ENCODE peak calls at places on chromosomes 2 and 18, in five cellular contexts. One of them, this sample, is unnamed.

GRCh38 chr2:203909192-203909945 is 27.2 kb upstream of the ICOS start:
- DNase-seq in activated CD4-positive, alpha-beta T cell treated with anti-CD3 and anti-CD28 coated beads, Interleukin-2, amount 10 ng/mL, durations not matched to agents 7 days and 5 days: peak
- DNase-seq in T-helper 2 cell: no peak
- DNase-seq in GM18507: no peak
- DNase-seq in CD8-positive, alpha-beta memory T cell: peak
- DNase-seq in this sample: peak

GRCh38 chr2:25251032-25251460 is 82.7 kb upstream of the POMC start:
- DNase-seq in activated CD4-positive, alpha-beta T cell treated with anti-CD3 and anti-CD28 coated beads, Interleukin-2, amount 10 ng/mL, durations not matched to agents 7 days and 5 days: peak
- DNase-seq in T-helper 2 cell: no peak
- DNase-seq in GM18507: no peak
- DNase-seq in CD8-positive, alpha-beta memory T cell: peak
- DNase-seq in this sample: no peak

GRCh38 chr18:76379226-76380126 is 115.6 kb downstream of the ZNF516 start:
- DNase-seq in activated CD4-positive, alpha-beta T cell treated with anti-CD3 and anti-CD28 coated beads, Interleukin-2, amount 10 ng/mL, durations not matched to agents 7 days and 5 days: no peak
- DNase-seq in T-helper 2 cell: no peak
- DNase-seq in GM18507: no peak
- DNase-seq in CD8-positive, alpha-beta memory T cell: no peak
- DNase-seq in this sample: no peak

GRCh38 chr2:31318360-31319336 is 84.7 kb downstream of the EHD3 start:
- DNase-seq in activated CD4-positive, alpha-beta T cell treated with anti-CD3 and anti-CD28 coated beads, Interleukin-2, amount 10 ng/mL, durations not matched to agents 7 days and 5 days: peak
- DNase-seq in T-helper 2 cell: no peak
- DNase-seq in GM18507: peak
- DNase-seq in CD8-positive, alpha-beta memory T cell: no peak
- DNase-seq in this sample: no peak

GRCh38 chr18:25039781-25040180 is 312.2 kb downstream of the ZNF521 start:
- DNase-seq in activated CD4-positive, alpha-beta T cell treated with anti-CD3 and anti-CD28 coated beads, Interleukin-2, amount 10 ng/mL, durations not matched to agents 7 days and 5 days: no peak
- DNase-seq in T-helper 2 cell: no peak
- DNase-seq in GM18507: no peak
- DNase-seq in CD8-positive, alpha-beta memory T cell: no peak
- DNase-seq in this sample: no peak

GRCh38 chr2:10658041-10658913 is 31.5 kb downstream of the NOL10 start:
- DNase-seq in activated CD4-positive, alpha-beta T cell treated with anti-CD3 and anti-CD28 coated beads, Interleukin-2, amount 10 ng/mL, durations not matched to agents 7 days and 5 days: no peak
- DNase-seq in T-helper 2 cell: no peak
- DNase-seq in GM18507: no peak
- DNase-seq in CD8-positive, alpha-beta memory T cell: no peak
- DNase-seq in this sample: no peak

GRCh38 chr2:70475266-70475665 is 78.4 kb downstream of the TGFA start:
- DNase-seq in activated CD4-positive, alpha-beta T cell treated with anti-CD3 and anti-CD28 coated beads, Interleukin-2, amount 10 ng/mL, durations not matched to agents 7 days and 5 days: no peak
- DNase-seq in T-helper 2 cell: no peak
- DNase-seq in GM18507: no peak
- DNase-seq in CD8-positive, alpha-beta memory T cell: peak
- DNase-seq in this sample: no peak

GRCh38 chr2:107412981-107413380 is 413.7 kb upstream of the RGPD4 start:
- DNase-seq in activated CD4-positive, alpha-beta T cell treated with anti-CD3 and anti-CD28 coated beads, Interleukin-2, amount 10 ng/mL, durations not matched to agents 7 days and 5 days: no peak
- DNase-seq in T-helper 2 cell: no peak
- DNase-seq in GM18507: no peak
- DNase-seq in CD8-positive, alpha-beta memory T cell: no peak
- DNase-seq in this sample: no peak

GRCh38 chr2:72973566-72974435 is 56.5 kb downstream of the EMX1 start:
- DNase-seq in activated CD4-positive, alpha-beta T cell treated with anti-CD3 and anti-CD28 coated beads, Interleukin-2, amount 10 ng/mL, durations not matched to agents 7 days and 5 days: peak
- DNase-seq in T-helper 2 cell: no peak
- DNase-seq in GM18507: peak
- DNase-seq in CD8-positive, alpha-beta memory T cell: peak
- DNase-seq in this sample: no peak

GRCh38 chr2:180823546-180824141 is 156.8 kb upstream of the UBE2E3 start:
- DNase-seq in activated CD4-positive, alpha-beta T cell treated with anti-CD3 and anti-CD28 coated beads, Interleukin-2, amount 10 ng/mL, durations not matched to agents 7 days and 5 days: no peak
- DNase-seq in T-helper 2 cell: no peak
- DNase-seq in GM18507: no peak
- DNase-seq in CD8-positive, alpha-beta memory T cell: no peak
- DNase-seq in this sample: no peak

GRCh38 chr18:837922-838321 is 25.9 kb upstream of the YES1 start:
- DNase-seq in activated CD4-positive, alpha-beta T cell treated with anti-CD3 and anti-CD28 coated beads, Interleukin-2, amount 10 ng/mL, durations not matched to agents 7 days and 5 days: no peak
- DNase-seq in T-helper 2 cell: no peak
- DNase-seq in GM18507: no peak
- DNase-seq in CD8-positive, alpha-beta memory T cell: no peak
- DNase-seq in this sample: no peak

GRCh38 chr18:59662008-59662701 is 35.1 kb downstream of the CCBE1 start:
- DNase-seq in activated CD4-positive, alpha-beta T cell treated with anti-CD3 and anti-CD28 coated beads, Interleukin-2, amount 10 ng/mL, durations not matched to agents 7 days and 5 days: no peak
- DNase-seq in T-helper 2 cell: no peak
- DNase-seq in GM18507: no peak
- DNase-seq in CD8-positive, alpha-beta memory T cell: no peak
- DNase-seq in this sample: no peak

GRCh38 chr2:107418713-107419112 is 408.0 kb upstream of the RGPD4 start:
- DNase-seq in activated CD4-positive, alpha-beta T cell treated with anti-CD3 and anti-CD28 coated beads, Interleukin-2, amount 10 ng/mL, durations not matched to agents 7 days and 5 days: no peak
- DNase-seq in T-helper 2 cell: no peak
- DNase-seq in GM18507: no peak
- DNase-seq in CD8-positive, alpha-beta memory T cell: no peak
- DNase-seq in this sample: no peak

GRCh38 chr18:46133534-46133933 is 29.3 kb downstream of the HAUS1 start:
- DNase-seq in activated CD4-positive, alpha-beta T cell treated with anti-CD3 and anti-CD28 coated beads, Interleukin-2, amount 10 ng/mL, durations not matched to agents 7 days and 5 days: no peak
- DNase-seq in T-helper 2 cell: no peak
- DNase-seq in GM18507: no peak
- DNase-seq in CD8-positive, alpha-beta memory T cell: no peak
- DNase-seq in this sample: no peak

GRCh38 chr18:62106271-62106670 is 80.6 kb downstream of the PIGN start:
- DNase-seq in activated CD4-positive, alpha-beta T cell treated with anti-CD3 and anti-CD28 coated beads, Interleukin-2, amount 10 ng/mL, durations not matched to agents 7 days and 5 days: no peak
- DNase-seq in T-helper 2 cell: no peak
- DNase-seq in GM18507: no peak
- DNase-seq in CD8-positive, alpha-beta memory T cell: no peak
- DNase-seq in this sample: no peak

GRCh38 chr2:104860141-104860790 is 6.4 kb downstream of the POU3F3 start:
- DNase-seq in activated CD4-positive, alpha-beta T cell treated with anti-CD3 and anti-CD28 coated beads, Interleukin-2, amount 10 ng/mL, durations not matched to agents 7 days and 5 days: no peak
- DNase-seq in T-helper 2 cell: no peak
- DNase-seq in GM18507: no peak
- DNase-seq in CD8-positive, alpha-beta memory T cell: no peak
- DNase-seq in this sample: no peak

GRCh38 chr2:12303181-12304030 is 413.3 kb upstream of the TRIB2 start:
- DNase-seq in activated CD4-positive, alpha-beta T cell treated with anti-CD3 and anti-CD28 coated beads, Interleukin-2, amount 10 ng/mL, durations not matched to agents 7 days and 5 days: peak
- DNase-seq in T-helper 2 cell: no peak
- DNase-seq in GM18507: no peak
- DNase-seq in CD8-positive, alpha-beta memory T cell: peak
- DNase-seq in this sample: no peak

GRCh38 chr2:164145093-164145987 is 409.5 kb upstream of the FIGN start:
- DNase-seq in activated CD4-positive, alpha-beta T cell treated with anti-CD3 and anti-CD28 coated beads, Interleukin-2, amount 10 ng/mL, durations not matched to agents 7 days and 5 days: no peak
- DNase-seq in T-helper 2 cell: no peak
- DNase-seq in GM18507: no peak
- DNase-seq in CD8-positive, alpha-beta memory T cell: no peak
- DNase-seq in this sample: no peak

GRCh38 chr2:102034683-102035606 is 43.2 kb downstream of the IL1R2 start:
- DNase-seq in activated CD4-positive, alpha-beta T cell treated with anti-CD3 and anti-CD28 coated beads, Interleukin-2, amount 10 ng/mL, durations not matched to agents 7 days and 5 days: no peak
- DNase-seq in T-helper 2 cell: no peak
- DNase-seq in GM18507: no peak
- DNase-seq in CD8-positive, alpha-beta memory T cell: no peak
- DNase-seq in this sample: no peak

GRCh38 chr2:161004379-161004778 is 155.8 kb upstream of the TANK start:
- DNase-seq in activated CD4-positive, alpha-beta T cell treated with anti-CD3 and anti-CD28 coated beads, Interleukin-2, amount 10 ng/mL, durations not matched to agents 7 days and 5 days: no peak
- DNase-seq in T-helper 2 cell: no peak
- DNase-seq in GM18507: no peak
- DNase-seq in CD8-positive, alpha-beta memory T cell: no peak
- DNase-seq in this sample: no peak

GRCh38 chr2:8605350-8606065 is 76.3 kb upstream of the ID2 start:
- DNase-seq in activated CD4-positive, alpha-beta T cell treated with anti-CD3 and anti-CD28 coated beads, Interleukin-2, amount 10 ng/mL, durations not matched to agents 7 days and 5 days: no peak
- DNase-seq in T-helper 2 cell: no peak
- DNase-seq in GM18507: no peak
- DNase-seq in CD8-positive, alpha-beta memory T cell: no peak
- DNase-seq in this sample: no peak

GRCh38 chr2:168323456-168324058 is 76.2 kb upstream of the STK39 start:
- DNase-seq in activated CD4-positive, alpha-beta T cell treated with anti-CD3 and anti-CD28 coated beads, Interleukin-2, amount 10 ng/mL, durations not matched to agents 7 days and 5 days: no peak
- DNase-seq in T-helper 2 cell: no peak
- DNase-seq in GM18507: no peak
- DNase-seq in CD8-positive, alpha-beta memory T cell: no peak
- DNase-seq in this sample: no peak

GRCh38 chr2:120988051-120988707 is 252.5 kb downstream of the GLI2 start:
- DNase-seq in activated CD4-positive, alpha-beta T cell treated with anti-CD3 and anti-CD28 coated beads, Interleukin-2, amount 10 ng/mL, durations not matched to agents 7 days and 5 days: no peak
- DNase-seq in T-helper 2 cell: no peak
- DNase-seq in GM18507: no peak
- DNase-seq in CD8-positive, alpha-beta memory T cell: no peak
- DNase-seq in this sample: no peak

GRCh38 chr2:143501245-143501644 is 372.0 kb downstream of the ARHGAP15 start:
- DNase-seq in activated CD4-positive, alpha-beta T cell treated with anti-CD3 and anti-CD28 coated beads, Interleukin-2, amount 10 ng/mL, durations not matched to agents 7 days and 5 days: no peak
- DNase-seq in T-helper 2 cell: no peak
- DNase-seq in GM18507: no peak
- DNase-seq in CD8-positive, alpha-beta memory T cell: no peak
- DNase-seq in this sample: no peak

GRCh38 chr2:51297488-51297887 is 265.6 kb upstream of the NRXN1 start:
- DNase-seq in activated CD4-positive, alpha-beta T cell treated with anti-CD3 and anti-CD28 coated beads, Interleukin-2, amount 10 ng/mL, durations not matched to agents 7 days and 5 days: no peak
- DNase-seq in T-helper 2 cell: no peak
- DNase-seq in GM18507: no peak
- DNase-seq in CD8-positive, alpha-beta memory T cell: no peak
- DNase-seq in this sample: no peak